ENCODE peak calls at places on chromosomes 12 and 14, in six cellular contexts. D, P, M, F, W and N are unnamed samples.

GRCh38 chr14:90464481-90464880 is 67.7 kb downstream of the CALM1 start:
- DNase-seq in D (no peak), P (no peak), M (no peak), F (no peak), W (no peak), N (no peak)

GRCh38 chr12:116150001-116150400 is 127.5 kb downstream of the MED13L start:
- DNase-seq in D (no peak), P (no peak), M (no peak), F (no peak), W (no peak), N (no peak)

GRCh38 chr14:68470361-68470760 is 322.5 kb downstream of the ZFP36L1 start:
- DNase-seq in D (no peak), P (no peak), M (peak), F (no peak), W (no peak), N (no peak)

GRCh38 chr12:94815450-94815849 is 165.1 kb upstream of the TMCC3 start:
- DNase-seq in D (no peak), P (no peak), M (no peak), F (no peak), W (no peak), N (no peak)

GRCh38 chr14:54889919-54890318 is 12.7 kb downstream of the GCH1 start:
- DNase-seq in D (no peak), P (no peak), M (peak), F (no peak), W (no peak), N (no peak)

GRCh38 chr14:95257521-95257920 is 62.2 kb downstream of the CLMN start:
- DNase-seq in D (no peak), P (no peak), M (no peak), F (no peak), W (no peak), N (no peak)

GRCh38 chr12:110023634-110024023 is 24.4 kb downstream of the ANKRD13A start:
- DNase-seq in D (no peak), P (no peak), M (no peak), F (no peak), W (no peak), N (no peak)

GRCh38 chr14:68539839-68540238 is 253.0 kb downstream of the ZFP36L1 start:
- DNase-seq in D (no peak), P (no peak), M (no peak), F (no peak), W (no peak), N (no peak)

GRCh38 chr12:57216014-57216891 is at the start of gene NXPH4:
- DNase-seq in D (peak), P (peak), M (no peak), F (no peak), W (no peak), N (peak)

GRCh38 chr14:52131640-52132320 is 62.9 kb upstream of the NID2 start:
- DNase-seq in D (peak), P (peak), M (peak), F (peak), W (peak), N (peak)

GRCh38 chr12:102059343-102059742 is 2.4 kb downstream of the WASHC3 start:
- DNase-seq in D (no peak), P (no peak), M (no peak), F (no peak), W (no peak), N (no peak)

GRCh38 chr12:109720152-109720855 is 6.7 kb downstream of the FAM222A start:
- DNase-seq in D (no peak), P (no peak), M (no peak), F (peak), W (peak), N (peak)

GRCh38 chr14:63986789-63987533 is 134.2 kb downstream of the SYNE2 start:
- DNase-seq in D (no peak), P (no peak), M (peak), F (no peak), W (no peak), N (no peak)

GRCh38 chr14:102859911-102860310 is 62.6 kb upstream of the AMN start:
- DNase-seq in D (no peak), P (no peak), M (no peak), F (no peak), W (no peak), N (no peak)

GRCh38 chr12:84551373-84551772 is 361.2 kb downstream of the SLC6A15 start:
- DNase-seq in D (no peak), P (no peak), M (no peak), F (no peak), W (no peak), N (no peak)

GRCh38 chr14:94621358-94622134 is 9.4 kb downstream of the SERPINA3 start:
- DNase-seq in D (no peak), P (no peak), M (no peak), F (no peak), W (no peak), N (no peak)

GRCh38 chr12:132510746-132511477 is 21.0 kb downstream of the FBRSL1 start:
- DNase-seq in D (no peak), P (no peak), M (no peak), F (no peak), W (no peak), N (no peak)

GRCh38 chr14:28756896-28757570 is 9.6 kb upstream of the FOXG1 start:
- DNase-seq in D (no peak), P (no peak), M (peak), F (no peak), W (no peak), N (no peak)

GRCh38 chr14:102686176-102686801 is 91.0 kb upstream of the TRAF3 start:
- DNase-seq in D (no peak), P (no peak), M (no peak), F (no peak), W (no peak), N (no peak)

GRCh38 chr14:51219473-51220448 is 20.3 kb upstream of the TMX1 start:
- DNase-seq in D (no peak), P (no peak), M (peak), F (no peak), W (peak), N (peak)

GRCh38 chr12:110775997-110776396 is 33.3 kb upstream of the PPP1CC start:
- DNase-seq in D (no peak), P (no peak), M (no peak), F (no peak), W (no peak), N (no peak)

GRCh38 chr14:78152246-78153068 is 17.7 kb upstream of the NRXN3 start:
- DNase-seq in D (no peak), P (no peak), M (no peak), F (no peak), W (no peak), N (peak)

GRCh38 chr12:25052191-25053020 is 103.5 kb upstream of the BCAT1 start:
- DNase-seq in D (peak), P (peak), M (no peak), F (no peak), W (no peak), N (no peak)

GRCh38 chr14:52455291-52456088 is 96.8 kb downstream of the TXNDC16 start:
- DNase-seq in D (no peak), P (no peak), M (peak), F (no peak), W (no peak), N (no peak)

GRCh38 chr12:130688027-130688778 is 27.9 kb downstream of the RIMBP2 start:
- DNase-seq in D (no peak), P (no peak), M (no peak), F (no peak), W (no peak), N (no peak)

GRCh38 chr12:2395352-2395977 is 342.7 kb downstream of the CACNA1C start:
- DNase-seq in D (peak), P (peak), M (peak), F (peak), W (peak), N (no peak)

GRCh38 chr12:89059721-89060120 is 292.6 kb downstream of the DUSP6 start:
- DNase-seq in D (no peak), P (no peak), M (no peak), F (no peak), W (no peak), N (no peak)